ENCODE peak calls at places on chromosomes 13 and 19, in ten cellular contexts. One of them, this sample, is unnamed.

GRCh38 chr19:45253396-45254027 is 2.4 kb downstream of the MARK4 start:
- DNase-seq in activated CD4-positive, alpha-beta T cell treated with anti-CD3 and anti-CD28 coated beads, Interleukin-2, amount 50 U/mL, for 4 hours: no peak
- DNase-seq in DMS153: no peak
- DNase-seq in stimulated activated CD8-positive, alpha-beta memory T cell treated with anti-CD3 and anti-CD28 coated beads, Interleukin-15, amount 100 ng/mL, for 1 hour: no peak
- DNase-seq in stimulated activated CD4-positive, alpha-beta T cell treated with anti-CD3 and anti-CD28 coated beads, Interleukin-2, amount 100 ng/mL, for 4 hours: no peak
- DNase-seq in left cardiac atrium: no peak
- DNase-seq in HEK293T: no peak
- DNase-seq in adrenal gland: no peak
- DNase-seq in nephron progenitor cell: no peak
- DNase-seq in brain microvascular endothelial cell: peak
- DNase-seq in this sample: no peak

GRCh38 chr19:19460761-19461265 is 54.5 kb downstream of the TSSK6 start:
- DNase-seq in left cardiac atrium: peak
- DNase-seq in brain microvascular endothelial cell: no peak
- DNase-seq in HEK293T: no peak
- DNase-seq in nephron progenitor cell: peak
- DNase-seq in activated CD4-positive, alpha-beta T cell treated with anti-CD3 and anti-CD28 coated beads, Interleukin-2, amount 50 U/mL, for 4 hours: peak
- DNase-seq in DMS153: no peak
- DNase-seq in stimulated activated CD8-positive, alpha-beta memory T cell treated with anti-CD3 and anti-CD28 coated beads, Interleukin-15, amount 100 ng/mL, for 1 hour: no peak
- DNase-seq in stimulated activated CD4-positive, alpha-beta T cell treated with anti-CD3 and anti-CD28 coated beads, Interleukin-2, amount 100 ng/mL, for 4 hours: peak
- DNase-seq in adrenal gland: peak
- DNase-seq in this sample: no peak

GRCh38 chr19:6801397-6802086 is 29.0 kb downstream of the VAV1 start:
- DNase-seq in stimulated activated CD4-positive, alpha-beta T cell treated with anti-CD3 and anti-CD28 coated beads, Interleukin-2, amount 100 ng/mL, for 4 hours: peak
- DNase-seq in nephron progenitor cell: no peak
- DNase-seq in stimulated activated CD8-positive, alpha-beta memory T cell treated with anti-CD3 and anti-CD28 coated beads, Interleukin-15, amount 100 ng/mL, for 1 hour: peak
- DNase-seq in adrenal gland: peak
- DNase-seq in activated CD4-positive, alpha-beta T cell treated with anti-CD3 and anti-CD28 coated beads, Interleukin-2, amount 50 U/mL, for 4 hours: peak
- DNase-seq in DMS153: peak
- DNase-seq in left cardiac atrium: peak
- DNase-seq in brain microvascular endothelial cell: no peak
- DNase-seq in HEK293T: no peak
- DNase-seq in this sample: peak

GRCh38 chr19:10602330-10603083 is 15.4 kb upstream of the AP1M2 start:
- DNase-seq in nephron progenitor cell: peak
- DNase-seq in DMS153: peak
- DNase-seq in left cardiac atrium: peak
- DNase-seq in activated CD4-positive, alpha-beta T cell treated with anti-CD3 and anti-CD28 coated beads, Interleukin-2, amount 50 U/mL, for 4 hours: peak
- DNase-seq in stimulated activated CD4-positive, alpha-beta T cell treated with anti-CD3 and anti-CD28 coated beads, Interleukin-2, amount 100 ng/mL, for 4 hours: peak
- DNase-seq in HEK293T: peak
- DNase-seq in stimulated activated CD8-positive, alpha-beta memory T cell treated with anti-CD3 and anti-CD28 coated beads, Interleukin-15, amount 100 ng/mL, for 1 hour: peak
- DNase-seq in adrenal gland: peak
- DNase-seq in brain microvascular endothelial cell: peak
- DNase-seq in this sample: peak

GRCh38 chr19:52734340-52734892 is 428 bp downstream of the ZNF611 start:
- DNase-seq in stimulated activated CD8-positive, alpha-beta memory T cell treated with anti-CD3 and anti-CD28 coated beads, Interleukin-15, amount 100 ng/mL, for 1 hour: no peak
- DNase-seq in left cardiac atrium: peak
- DNase-seq in stimulated activated CD4-positive, alpha-beta T cell treated with anti-CD3 and anti-CD28 coated beads, Interleukin-2, amount 100 ng/mL, for 4 hours: no peak
- DNase-seq in adrenal gland: no peak
- DNase-seq in activated CD4-positive, alpha-beta T cell treated with anti-CD3 and anti-CD28 coated beads, Interleukin-2, amount 50 U/mL, for 4 hours: no peak
- DNase-seq in nephron progenitor cell: peak
- DNase-seq in brain microvascular endothelial cell: peak
- DNase-seq in DMS153: no peak
- DNase-seq in HEK293T: peak
- DNase-seq in this sample: no peak

GRCh38 chr13:36981156-36981743 is 17.9 kb downstream of the ALG5 start:
- DNase-seq in stimulated activated CD4-positive, alpha-beta T cell treated with anti-CD3 and anti-CD28 coated beads, Interleukin-2, amount 100 ng/mL, for 4 hours: no peak
- DNase-seq in left cardiac atrium: no peak
- DNase-seq in brain microvascular endothelial cell: no peak
- DNase-seq in DMS153: peak
- DNase-seq in HEK293T: peak
- DNase-seq in adrenal gland: no peak
- DNase-seq in stimulated activated CD8-positive, alpha-beta memory T cell treated with anti-CD3 and anti-CD28 coated beads, Interleukin-15, amount 100 ng/mL, for 1 hour: no peak
- DNase-seq in nephron progenitor cell: no peak
- DNase-seq in activated CD4-positive, alpha-beta T cell treated with anti-CD3 and anti-CD28 coated beads, Interleukin-2, amount 50 U/mL, for 4 hours: no peak
- DNase-seq in this sample: peak

GRCh38 chr19:10899171-10899653 is 27.9 kb downstream of the CARM1 start:
- DNase-seq in brain microvascular endothelial cell: no peak
- DNase-seq in stimulated activated CD4-positive, alpha-beta T cell treated with anti-CD3 and anti-CD28 coated beads, Interleukin-2, amount 100 ng/mL, for 4 hours: no peak
- DNase-seq in adrenal gland: peak
- DNase-seq in nephron progenitor cell: no peak
- DNase-seq in activated CD4-positive, alpha-beta T cell treated with anti-CD3 and anti-CD28 coated beads, Interleukin-2, amount 50 U/mL, for 4 hours: no peak
- DNase-seq in stimulated activated CD8-positive, alpha-beta memory T cell treated with anti-CD3 and anti-CD28 coated beads, Interleukin-15, amount 100 ng/mL, for 1 hour: no peak
- DNase-seq in DMS153: peak
- DNase-seq in HEK293T: no peak
- DNase-seq in left cardiac atrium: no peak
- DNase-seq in this sample: no peak

GRCh38 chr19:2276429-2276989 is 5.5 kb downstream of the PEAK3 start:
- DNase-seq in nephron progenitor cell: no peak
- DNase-seq in adrenal gland: no peak
- DNase-seq in stimulated activated CD4-positive, alpha-beta T cell treated with anti-CD3 and anti-CD28 coated beads, Interleukin-2, amount 100 ng/mL, for 4 hours: no peak
- DNase-seq in HEK293T: no peak
- DNase-seq in activated CD4-positive, alpha-beta T cell treated with anti-CD3 and anti-CD28 coated beads, Interleukin-2, amount 50 U/mL, for 4 hours: no peak
- DNase-seq in stimulated activated CD8-positive, alpha-beta memory T cell treated with anti-CD3 and anti-CD28 coated beads, Interleukin-15, amount 100 ng/mL, for 1 hour: no peak
- DNase-seq in DMS153: no peak
- DNase-seq in brain microvascular endothelial cell: no peak
- DNase-seq in left cardiac atrium: no peak
- DNase-seq in this sample: no peak

GRCh38 chr13:28413999-28414398 is 80.9 kb downstream of the FLT1 start:
- DNase-seq in DMS153: no peak
- DNase-seq in activated CD4-positive, alpha-beta T cell treated with anti-CD3 and anti-CD28 coated beads, Interleukin-2, amount 50 U/mL, for 4 hours: no peak
- DNase-seq in adrenal gland: no peak
- DNase-seq in HEK293T: no peak
- DNase-seq in nephron progenitor cell: no peak
- DNase-seq in brain microvascular endothelial cell: no peak
- DNase-seq in stimulated activated CD8-positive, alpha-beta memory T cell treated with anti-CD3 and anti-CD28 coated beads, Interleukin-15, amount 100 ng/mL, for 1 hour: no peak
- DNase-seq in stimulated activated CD4-positive, alpha-beta T cell treated with anti-CD3 and anti-CD28 coated beads, Interleukin-2, amount 100 ng/mL, for 4 hours: no peak
- DNase-seq in left cardiac atrium: no peak
- DNase-seq in this sample: no peak

GRCh38 chr19:52110780-52111179 is 15.2 kb upstream of the ZNF841 start:
- DNase-seq in left cardiac atrium: no peak
- DNase-seq in DMS153: no peak
- DNase-seq in stimulated activated CD4-positive, alpha-beta T cell treated with anti-CD3 and anti-CD28 coated beads, Interleukin-2, amount 100 ng/mL, for 4 hours: no peak
- DNase-seq in activated CD4-positive, alpha-beta T cell treated with anti-CD3 and anti-CD28 coated beads, Interleukin-2, amount 50 U/mL, for 4 hours: no peak
- DNase-seq in HEK293T: no peak
- DNase-seq in nephron progenitor cell: no peak
- DNase-seq in stimulated activated CD8-positive, alpha-beta memory T cell treated with anti-CD3 and anti-CD28 coated beads, Interleukin-15, amount 100 ng/mL, for 1 hour: no peak
- DNase-seq in brain microvascular endothelial cell: no peak
- DNase-seq in adrenal gland: no peak
- DNase-seq in this sample: no peak

GRCh38 chr13:71030789-71031188 is 836.2 kb downstream of the DACH1 start:
- DNase-seq in HEK293T: no peak
- DNase-seq in brain microvascular endothelial cell: no peak
- DNase-seq in activated CD4-positive, alpha-beta T cell treated with anti-CD3 and anti-CD28 coated beads, Interleukin-2, amount 50 U/mL, for 4 hours: no peak
- DNase-seq in adrenal gland: no peak
- DNase-seq in stimulated activated CD8-positive, alpha-beta memory T cell treated with anti-CD3 and anti-CD28 coated beads, Interleukin-15, amount 100 ng/mL, for 1 hour: no peak
- DNase-seq in stimulated activated CD4-positive, alpha-beta T cell treated with anti-CD3 and anti-CD28 coated beads, Interleukin-2, amount 100 ng/mL, for 4 hours: no peak
- DNase-seq in DMS153: no peak
- DNase-seq in nephron progenitor cell: no peak
- DNase-seq in left cardiac atrium: no peak
- DNase-seq in this sample: no peak

GRCh38 chr13:113272791-113273190 is 24.2 kb upstream of the LAMP1 start:
- DNase-seq in stimulated activated CD4-positive, alpha-beta T cell treated with anti-CD3 and anti-CD28 coated beads, Interleukin-2, amount 100 ng/mL, for 4 hours: no peak
- DNase-seq in left cardiac atrium: no peak
- DNase-seq in stimulated activated CD8-positive, alpha-beta memory T cell treated with anti-CD3 and anti-CD28 coated beads, Interleukin-15, amount 100 ng/mL, for 1 hour: no peak
- DNase-seq in HEK293T: no peak
- DNase-seq in adrenal gland: no peak
- DNase-seq in nephron progenitor cell: no peak
- DNase-seq in activated CD4-positive, alpha-beta T cell treated with anti-CD3 and anti-CD28 coated beads, Interleukin-2, amount 50 U/mL, for 4 hours: no peak
- DNase-seq in brain microvascular endothelial cell: no peak
- DNase-seq in DMS153: no peak
- DNase-seq in this sample: no peak

GRCh38 chr13:66492479-66492878 is 737.7 kb downstream of the PCDH9 start:
- DNase-seq in DMS153: peak
- DNase-seq in left cardiac atrium: no peak
- DNase-seq in stimulated activated CD8-positive, alpha-beta memory T cell treated with anti-CD3 and anti-CD28 coated beads, Interleukin-15, amount 100 ng/mL, for 1 hour: no peak
- DNase-seq in activated CD4-positive, alpha-beta T cell treated with anti-CD3 and anti-CD28 coated beads, Interleukin-2, amount 50 U/mL, for 4 hours: no peak
- DNase-seq in adrenal gland: no peak
- DNase-seq in HEK293T: peak
- DNase-seq in nephron progenitor cell: no peak
- DNase-seq in brain microvascular endothelial cell: no peak
- DNase-seq in stimulated activated CD4-positive, alpha-beta T cell treated with anti-CD3 and anti-CD28 coated beads, Interleukin-2, amount 100 ng/mL, for 4 hours: no peak
- DNase-seq in this sample: no peak

GRCh38 chr13:21134475-21134874 is 41.9 kb downstream of the SKA3 start:
- DNase-seq in stimulated activated CD4-positive, alpha-beta T cell treated with anti-CD3 and anti-CD28 coated beads, Interleukin-2, amount 100 ng/mL, for 4 hours: no peak
- DNase-seq in DMS153: no peak
- DNase-seq in adrenal gland: no peak
- DNase-seq in activated CD4-positive, alpha-beta T cell treated with anti-CD3 and anti-CD28 coated beads, Interleukin-2, amount 50 U/mL, for 4 hours: no peak
- DNase-seq in nephron progenitor cell: no peak
- DNase-seq in left cardiac atrium: no peak
- DNase-seq in HEK293T: no peak
- DNase-seq in brain microvascular endothelial cell: no peak
- DNase-seq in stimulated activated CD8-positive, alpha-beta memory T cell treated with anti-CD3 and anti-CD28 coated beads, Interleukin-15, amount 100 ng/mL, for 1 hour: no peak
- DNase-seq in this sample: no peak

GRCh38 chr19:43439183-43440063 is 24.7 kb downstream of the TEX101 start:
- DNase-seq in stimulated activated CD8-positive, alpha-beta memory T cell treated with anti-CD3 and anti-CD28 coated beads, Interleukin-15, amount 100 ng/mL, for 1 hour: no peak
- DNase-seq in adrenal gland: no peak
- DNase-seq in left cardiac atrium: no peak
- DNase-seq in DMS153: peak
- DNase-seq in activated CD4-positive, alpha-beta T cell treated with anti-CD3 and anti-CD28 coated beads, Interleukin-2, amount 50 U/mL, for 4 hours: peak
- DNase-seq in stimulated activated CD4-positive, alpha-beta T cell treated with anti-CD3 and anti-CD28 coated beads, Interleukin-2, amount 100 ng/mL, for 4 hours: peak
- DNase-seq in nephron progenitor cell: no peak
- DNase-seq in HEK293T: no peak
- DNase-seq in brain microvascular endothelial cell: no peak
- DNase-seq in this sample: peak

GRCh38 chr19:3656747-3657394 is 30.3 kb upstream of the CACTIN start:
- DNase-seq in brain microvascular endothelial cell: no peak
- DNase-seq in HEK293T: no peak
- DNase-seq in activated CD4-positive, alpha-beta T cell treated with anti-CD3 and anti-CD28 coated beads, Interleukin-2, amount 50 U/mL, for 4 hours: no peak
- DNase-seq in adrenal gland: no peak
- DNase-seq in nephron progenitor cell: no peak
- DNase-seq in left cardiac atrium: no peak
- DNase-seq in stimulated activated CD8-positive, alpha-beta memory T cell treated with anti-CD3 and anti-CD28 coated beads, Interleukin-15, amount 100 ng/mL, for 1 hour: no peak
- DNase-seq in DMS153: no peak
- DNase-seq in stimulated activated CD4-positive, alpha-beta T cell treated with anti-CD3 and anti-CD28 coated beads, Interleukin-2, amount 100 ng/mL, for 4 hours: no peak
- DNase-seq in this sample: no peak

GRCh38 chr13:50309872-50310594 is 294.8 kb downstream of the KCNRG start:
- DNase-seq in stimulated activated CD8-positive, alpha-beta memory T cell treated with anti-CD3 and anti-CD28 coated beads, Interleukin-15, amount 100 ng/mL, for 1 hour: no peak
- DNase-seq in DMS153: no peak
- DNase-seq in brain microvascular endothelial cell: no peak
- DNase-seq in stimulated activated CD4-positive, alpha-beta T cell treated with anti-CD3 and anti-CD28 coated beads, Interleukin-2, amount 100 ng/mL, for 4 hours: no peak
- DNase-seq in nephron progenitor cell: no peak
- DNase-seq in adrenal gland: no peak
- DNase-seq in HEK293T: no peak
- DNase-seq in left cardiac atrium: no peak
- DNase-seq in activated CD4-positive, alpha-beta T cell treated with anti-CD3 and anti-CD28 coated beads, Interleukin-2, amount 50 U/mL, for 4 hours: no peak
- DNase-seq in this sample: no peak

This sample was measured in A549.